ENCODE peak calls at places on chromosomes 2 and 18, in six cellular contexts. B is kidney, N is body of pancreas, F is stomach, V is fibroblast of lung, K is HCT116. X is an unnamed sample.

GRCh38 chr18:35610089-35610488 is 28.5 kb downstream of the GALNT1 start:
- DNase-seq in F (no peak), V (no peak), K (no peak), B (no peak), N (no peak), X (no peak)

GRCh38 chr2:15673919-15674636 is 82.4 kb downstream of the DDX1 start:
- DNase-seq in K (peak; percentile 6), N (no peak), F (no peak), B (peak; percentile 81), V (peak; percentile 7), X (peak; percentile 16)

GRCh38 chr2:139495851-139496250 is 715.7 kb upstream of the NXPH2 start:
- DNase-seq in K (no peak), F (no peak), B (no peak), N (no peak), V (no peak), X (no peak)

GRCh38 chr2:106900130-106900529 is 14.2 kb upstream of the ST6GAL2 start:
- DNase-seq in B (no peak), K (no peak), F (no peak), V (no peak), N (no peak), X (no peak)

GRCh38 chr2:219464286-219465032 is 29.8 kb downstream of the SPEG start:
- DNase-seq in V (no peak), B (peak; percentile 45), K (no peak), F (no peak), N (no peak), X (no peak)

GRCh38 chr2:240201861-240202260 is 61.4 kb upstream of the OTOS start:
- DNase-seq in V (no peak), F (no peak), N (no peak), K (no peak), B (no peak), X (no peak)

GRCh38 chr2:123513351-123513750 is 511.7 kb upstream of the CNTNAP5 start:
- DNase-seq in F (no peak), V (peak; percentile 12), B (no peak), K (no peak), N (no peak), X (no peak)

GRCh38 chr2:18402-19271 is 27.7 kb downstream of the FAM110C start:
- DNase-seq in N (no peak), B (peak; percentile 68), V (no peak), F (no peak), K (no peak), X (no peak)

GRCh38 chr2:222912117-222912516 is 51.3 kb downstream of the ACSL3 start:
- DNase-seq in B (no peak), K (no peak), N (no peak), V (no peak), F (no peak), X (no peak)

GRCh38 chr18:75065251-75066000 is 143.5 kb downstream of the PTGR3 start:
- DNase-seq in V (no peak), B (no peak), F (no peak), K (no peak), N (no peak), X (no peak)

GRCh38 chr2:151315381-151315903 is 26.0 kb upstream of the NMI start:
- DNase-seq in B (no peak), K (no peak), V (peak; percentile 25), F (no peak), N (no peak), X (no peak)

GRCh38 chr2:99879481-99879880 is 262.9 kb downstream of the AFF3 start:
- DNase-seq in K (no peak), F (no peak), V (peak; percentile 52), B (no peak), N (no peak), X (no peak)

GRCh38 chr2:106562826-106563594 is 75.8 kb downstream of the CD8B2 start:
- DNase-seq in B (no peak), N (no peak), K (no peak), F (no peak), V (no peak), X (no peak)

GRCh38 chr18:47883771-47884413 is 46.6 kb downstream of the SMAD2 start:
- DNase-seq in N (peak; percentile 19), F (no peak), V (peak; percentile 85), K (no peak), B (no peak), X (peak; percentile 5)

GRCh38 chr2:205908491-205909193 is 177.3 kb downstream of the INO80D start:
- DNase-seq in B (no peak), F (no peak), K (no peak), V (peak; percentile 10), N (no peak), X (no peak)

GRCh38 chr2:205754924-205755321 is 72.6 kb downstream of the NRP2 start:
- DNase-seq in K (peak; percentile 62), V (peak; percentile 80), B (peak; percentile 86), F (no peak), N (no peak), X (no peak)

GRCh38 chr2:210169871-210170441 is 1.3 kb downstream of the KANSL1L start:
- DNase-seq in V (peak; percentile 78), N (no peak), F (no peak), K (no peak), B (no peak), X (peak; percentile 18)

GRCh38 chr2:220674033-220674432 is 898.1 kb downstream of the EPHA4 start:
- DNase-seq in V (no peak), K (no peak), N (no peak), F (no peak), B (no peak), X (no peak)

GRCh38 chr2:131142849-131143248 is 37.7 kb downstream of the PLEKHB2 start:
- DNase-seq in V (no peak), N (no peak), F (no peak), K (no peak), B (no peak), X (no peak)

GRCh38 chr2:206993964-206994363 is 54.6 kb downstream of the CPO start:
- DNase-seq in V (peak; percentile 49), F (no peak), B (no peak), K (no peak), N (peak; percentile 13), X (no peak)

DNA sequence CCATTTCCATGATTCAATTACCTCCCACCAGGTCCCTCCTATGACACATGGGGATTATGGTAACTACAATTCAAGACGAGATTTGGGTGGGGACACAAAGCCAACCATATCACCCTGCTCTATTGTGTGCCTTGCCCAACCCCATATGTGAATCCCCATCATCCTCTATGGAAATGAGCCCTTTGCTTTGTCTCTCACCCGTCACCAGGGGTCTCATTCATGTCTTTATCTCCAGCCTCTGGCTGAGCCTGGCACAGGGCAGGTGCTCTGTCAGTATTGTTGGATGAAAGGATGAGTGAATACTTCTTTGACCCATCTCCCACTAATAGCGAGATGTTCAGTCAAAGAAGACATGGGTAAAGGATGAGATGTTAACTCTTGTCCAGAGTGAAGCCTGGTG is 116.6 kb upstream of the LGALSL start:
- DNase-seq in B (no peak), F (no peak), N (no peak), K (no peak), V (no peak), X (no peak)
- TF ChIP-seq CTCF in B (no peak), F (no peak), N (no peak), K (no peak), V (no peak), X (no peak)

GRCh38 chr18:7980136-7980535 is 413.0 kb downstream of the PTPRM start:
- DNase-seq in B (no peak), N (no peak), F (no peak), V (no peak), K (peak; percentile 8), X (no peak)

GRCh38 chr18:7978834-7979233 is 411.7 kb downstream of the PTPRM start:
- DNase-seq in F (no peak), N (no peak), V (no peak), B (no peak), K (no peak), X (no peak)

GRCh38 chr18:7979714-7980113 is 412.6 kb downstream of the PTPRM start:
- DNase-seq in V (no peak), F (no peak), N (no peak), K (no peak), B (no peak), X (no peak)

GRCh38 chr18:7982216-7982615 is 415.1 kb downstream of the PTPRM start:
- DNase-seq in N (no peak), K (no peak), B (no peak), V (no peak), F (no peak), X (no peak)

GRCh38 chr18:7980661-7981060 is 413.5 kb downstream of the PTPRM start:
- DNase-seq in K (no peak), F (no peak), B (no peak), N (no peak), V (no peak), X (no peak)
- H3K27ac ChIP-seq in K (no peak overlapping the region), F (no peak overlapping the region), B (no peak overlapping the region), N (no peak overlapping the region), V (no peak overlapping the region), X (no peak overlapping the region)

GRCh38 chr2:20653695-20654306 is 2.9 kb upstream of the HS1BP3 start:
- DNase-seq in V (no peak), F (no peak), K (no peak), B (peak; percentile 37), N (no peak), X (no peak)
- TF ChIP-seq CTCF in V (no peak), F (no peak), K (peak; percentile 17), B (no peak), N (no peak), X (no peak)

DNA sequence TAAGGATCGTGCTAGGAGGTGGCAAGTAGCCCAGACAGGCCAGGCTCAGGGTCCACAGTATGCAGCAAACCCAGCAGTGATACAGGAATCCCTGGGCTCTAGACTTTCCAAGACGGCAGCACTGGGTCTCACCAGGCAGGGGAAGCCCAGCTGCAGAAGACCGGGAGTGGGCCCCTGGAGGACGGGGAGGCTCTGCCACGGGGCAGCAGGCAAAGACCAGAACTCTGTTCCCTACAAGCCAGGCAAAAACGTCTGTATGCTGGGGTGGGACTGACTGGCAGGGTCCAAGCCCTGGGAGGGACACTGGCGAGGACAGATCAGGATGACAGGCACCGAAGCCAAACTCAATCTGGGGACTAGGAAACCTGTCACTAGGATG is 98.9 kb upstream of the SEC11C start:
- DNase-seq in V (no peak), N (no peak), F (no peak), K (no peak), B (no peak), X (no peak)
- H3K27ac ChIP-seq in V (no peak overlapping the region), N (no peak overlapping the region), F (no peak overlapping the region), K (no peak overlapping the region), B (no peak overlapping the region), X (peak overlapping the region; percentile 58)

DNA sequence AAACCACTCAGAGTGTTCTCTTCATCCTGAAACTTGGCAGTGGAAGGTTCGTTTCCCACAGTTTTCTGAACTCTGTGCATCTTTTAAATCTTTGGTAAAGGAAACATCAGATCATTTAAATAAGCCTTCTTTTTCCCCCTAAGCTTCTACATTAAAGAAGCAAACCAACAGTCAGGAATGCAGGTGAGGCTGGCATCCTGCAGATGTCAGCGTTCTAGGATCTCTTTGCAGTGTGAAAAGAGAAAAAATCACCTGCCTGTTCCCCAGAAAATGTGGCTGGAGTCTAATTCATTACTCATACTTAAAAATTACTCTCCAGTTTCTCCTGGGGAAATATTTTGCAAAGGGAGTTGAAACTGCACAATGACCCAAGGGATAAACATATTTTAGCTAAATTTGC is 64.5 kb upstream of the ZCCHC2 start:
- DNase-seq in V (no peak), B (no peak), K (no peak), F (no peak), N (no peak), X (no peak)
- TF ChIP-seq CTCF in V (no peak), B (no peak), K (peak; percentile 8), F (no peak), N (no peak), X (no peak)

GRCh38 chr18:79576686-79577351 is 102.8 kb upstream of the CTDP1 start:
- DNase-seq in N (peak; percentile 86), V (peak; percentile 78), F (peak; percentile 44), B (peak; percentile 87), K (no peak), X (no peak)
- H3K27ac ChIP-seq in N (peak overlapping the region; percentile 85), V (peak overlapping the region; percentile 14), F (peak overlapping the region; percentile 42), B (no peak overlapping the region), K (no peak overlapping the region), X (peak overlapping the region; percentile 84)